ENCODE peak calls at places on chromosome 20, in four cellular contexts. M, O, B and P are unnamed samples.

GRCh38 chr20:37294262-37294981 is 5.0 kb downstream of the MANBAL start:
- DNase-seq in B (no peak), O (no peak), M (no peak), P (no peak)

GRCh38 chr20:13883425-13883824 is 98.6 kb downstream of the NDUFAF5 start:
- DNase-seq in B (no peak), O (no peak), M (no peak), P (no peak)

GRCh38 chr20:6583134-6583738 is 184.2 kb upstream of the BMP2 start:
- DNase-seq in M (peak), O (peak), B (peak), P (peak)

GRCh38 chr20:10093087-10093591 is 58.4 kb downstream of the ANKEF1 start:
- DNase-seq in B (no peak), M (no peak), O (no peak), P (no peak)

GRCh38 chr20:25040438-25040831 is 17.5 kb downstream of the ACSS1 start:
- DNase-seq in B (no peak), O (no peak), M (no peak), P (no peak)

GRCh38 chr20:13205848-13206434 is 15.1 kb upstream of the ISM1 start:
- DNase-seq in M (no peak), B (no peak), O (no peak), P (no peak)

GRCh38 chr20:57108218-57108617 is 158.2 kb downstream of the BMP7 start:
- DNase-seq in O (no peak), M (no peak), B (no peak), P (no peak)

GRCh38 chr20:32350421-32350820 is 7.7 kb upstream of the ASXL1 start:
- DNase-seq in B (no peak), M (no peak), O (no peak), P (no peak)

GRCh38 chr20:39042279-39043150 is 80.4 kb downstream of the DHX35 start:
- DNase-seq in O (no peak), M (no peak), B (no peak), P (no peak)

GRCh38 chr20:63711085-63711645 is 3.3 kb downstream of the ZGPAT start:
- DNase-seq in O (no peak), M (no peak), B (no peak), P (no peak)

GRCh38 chr20:17530716-17531536 is at the start of gene BFSP1:
- DNase-seq in B (no peak), M (no peak), O (peak), P (peak)

GRCh38 chr20:25280574-25281535 is 33.0 kb downstream of the PYGB start:
- DNase-seq in B (no peak), M (no peak), O (no peak), P (no peak)

GRCh38 chr20:57309544-57310115 is 20.0 kb upstream of the SPO11 start:
- DNase-seq in M (no peak), B (no peak), O (no peak), P (no peak)

GRCh38 chr20:53676519-53676822 is 82.8 kb upstream of the ZNF217 start:
- DNase-seq in B (no peak), M (no peak), O (no peak), P (no peak)

GRCh38 chr20:53678990-53679596 is 85.5 kb upstream of the ZNF217 start:
- DNase-seq in B (peak), M (no peak), O (peak), P (no peak)

GRCh38 chr20:53676987-53677386 is 83.3 kb upstream of the ZNF217 start:
- DNase-seq in B (no peak), M (no peak), O (no peak), P (no peak)

GRCh38 chr20:53678315-53678989 is 84.8 kb upstream of the ZNF217 start:
- DNase-seq in O (no peak), B (no peak), M (no peak), P (no peak)

GRCh38 chr20:53677447-53678314 is 84.0 kb upstream of the ZNF217 start:
- DNase-seq in M (no peak), O (peak), B (peak), P (peak)
- TF ChIP-seq TARDBP in M (no peak), O (peak), B (no peak), P (no peak)

GRCh38 chr20:53662595-53662994 is 69.0 kb upstream of the ZNF217 start:
- DNase-seq in M (no peak), B (no peak), O (no peak), P (no peak)

GRCh38 chr20:53658973-53659372 is 65.3 kb upstream of the ZNF217 start:
- DNase-seq in M (no peak), B (no peak), O (no peak), P (no peak)

GRCh38 chr20:53658327-53658726 is 64.7 kb upstream of the ZNF217 start:
- DNase-seq in B (no peak), O (no peak), M (no peak), P (no peak)

GRCh38 chr20:53660078-53660909 is 66.7 kb upstream of the ZNF217 start:
- DNase-seq in B (no peak), O (no peak), M (no peak), P (no peak)

DNA sequence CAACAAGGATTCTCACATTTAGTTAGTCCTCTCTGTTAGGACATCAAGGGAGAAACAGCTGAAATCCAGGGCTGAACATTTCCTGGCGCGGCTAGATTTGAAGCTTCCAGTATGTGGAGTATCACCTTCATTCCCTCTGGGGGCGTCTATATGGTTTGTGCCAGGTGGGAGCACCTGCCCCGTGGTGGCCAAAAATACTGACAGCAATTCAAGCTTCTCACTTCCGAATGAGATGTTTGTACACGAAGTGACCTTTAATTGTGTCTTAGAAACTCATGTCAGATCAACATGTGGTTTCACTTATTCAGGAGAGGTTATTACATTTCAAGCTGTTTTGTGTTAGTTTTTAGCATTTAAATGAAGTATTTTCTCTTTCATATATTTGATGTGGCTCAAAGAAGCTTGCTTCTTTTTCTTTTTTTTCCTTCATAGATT is 67.3 kb upstream of the ZNF217 start:
- DNase-seq in O (no peak), B (no peak), M (no peak), P (no peak)
- TF ChIP-seq TARDBP in O (no peak), B (no peak), M (no peak), P (no peak)

DNA sequence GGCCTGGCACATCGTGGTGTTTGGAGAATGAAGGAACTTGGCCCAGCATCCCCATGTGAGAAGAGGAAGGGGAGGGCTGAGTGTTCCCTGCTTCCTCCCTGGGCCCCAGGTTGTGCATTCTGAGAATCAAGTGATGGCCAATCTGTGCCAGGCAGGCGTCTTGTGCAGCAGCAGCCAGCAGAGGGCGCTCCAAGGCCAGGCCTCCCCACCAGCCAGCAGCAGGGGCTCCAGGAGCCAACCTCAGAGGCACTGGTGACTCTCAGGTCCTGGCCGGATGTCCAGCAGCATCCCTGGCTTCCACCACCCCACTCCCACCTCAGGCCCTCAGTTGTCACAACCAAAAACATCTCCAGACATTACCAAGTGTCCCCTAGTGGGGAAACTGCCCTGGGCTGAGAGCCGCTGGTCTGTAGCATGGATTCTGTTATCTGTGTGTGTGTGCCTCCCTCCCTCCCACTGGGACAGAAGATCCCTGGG is 192.0 kb downstream of the PREX1 start:
- DNase-seq in B (peak), M (no peak), O (peak), P (peak)
- TF ChIP-seq TARDBP in B (no peak), M (no peak), O (no peak), P (no peak)

DNA sequence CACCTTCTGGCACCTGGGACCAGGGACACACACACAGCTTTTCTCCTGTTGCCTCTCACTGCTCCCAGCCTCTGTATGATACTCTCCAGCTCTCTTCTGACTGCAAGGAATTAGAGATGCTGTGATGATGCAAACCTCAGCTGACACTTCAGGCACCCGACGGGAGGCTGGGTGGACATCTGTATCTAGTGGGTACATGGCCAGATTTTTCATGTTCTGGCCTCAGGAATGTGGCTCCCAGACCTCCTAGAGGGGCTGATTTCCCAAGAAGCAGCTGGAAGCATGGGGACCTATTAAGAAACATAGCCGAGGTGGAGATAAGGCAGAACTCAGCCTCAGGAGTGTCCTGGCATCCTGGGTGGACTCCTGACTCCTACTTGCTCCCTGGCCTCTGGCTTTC is 6.8 kb upstream of the EPB41L1 start:
- DNase-seq in O (no peak), B (no peak), M (no peak), P (no peak)
- TF ChIP-seq TARDBP in O (no peak), B (no peak), M (no peak), P (no peak)

GRCh38 chr20:58922036-58922435 is 59.0 kb upstream of the NELFCD start:
- DNase-seq in M (no peak), O (no peak), B (no peak), P (no peak)

GRCh38 chr20:58926802-58927489 is 54.1 kb upstream of the NELFCD start:
- DNase-seq in B (no peak), O (no peak), M (no peak), P (no peak)

GRCh38 chr20:58923117-58923712 is 57.8 kb upstream of the NELFCD start:
- DNase-seq in O (no peak), B (no peak), M (no peak), P (no peak)

GRCh38 chr20:58921564-58921963 is 59.5 kb upstream of the NELFCD start:
- DNase-seq in M (no peak), B (peak), O (no peak), P (no peak)
- TF ChIP-seq TARDBP in M (no peak), B (no peak), O (no peak), P (no peak)

GRCh38 chr20:46112430-46113020 is 5.6 kb upstream of the CD40 start:
- DNase-seq in B (no peak), O (no peak), M (no peak), P (no peak)
- TF ChIP-seq TARDBP in B (no peak), O (no peak), M (no peak), P (no peak)

GRCh38 chr20:45407067-45407745 is 883 bp upstream of the DBNDD2 start:
- DNase-seq in B (peak), M (no peak), O (no peak), P (peak)
- TF ChIP-seq TARDBP in B (no peak), M (no peak), O (no peak), P (no peak)